ENCODE peak calls at places on chromosomes 1 and 21, in eight cellular contexts. P is hepatocyte, V is GM23338, A is PC-3, R is MM.1S, L is GM23248, G is HCT116, N is SK-N-SH. I is an unnamed sample.

GRCh38 chr1:153444078-153444477 is 16.4 kb downstream of the S100A7 start:
- DNase-seq in P (no peak), L (no peak), R (no peak), A (no peak), V (no peak), N (no peak), G (no peak), I (no peak)

GRCh38 chr1:152622803-152623202 is at the start of gene LCE3A:
- DNase-seq in L (peak), N (no peak), V (peak), P (no peak), R (peak), G (no peak), A (peak), I (no peak)

GRCh38 chr1:187383366-187383765 is 554.6 kb downstream of the PLA2G4A start:
- DNase-seq in A (no peak), N (no peak), G (no peak), R (no peak), L (no peak), V (peak), P (no peak), I (peak)

GRCh38 chr21:35258521-35258920 is 209.4 kb upstream of the RUNX1 start:
- DNase-seq in N (no peak), G (no peak), R (no peak), V (no peak), P (no peak), L (no peak), A (no peak), I (no peak)

GRCh38 chr1:243946946-243947345 is 96.9 kb upstream of the AKT3 start:
- DNase-seq in G (no peak), A (peak), N (peak), R (no peak), P (no peak), V (peak), L (peak), I (peak)

GRCh38 chr1:178529364-178530036 is 16.6 kb downstream of the TEX35 start:
- DNase-seq in A (no peak), G (no peak), N (no peak), L (no peak), P (peak), R (no peak), V (peak), I (no peak)

GRCh38 chr1:31931241-31932225 is 6.6 kb downstream of the PTP4A2 start:
- DNase-seq in L (peak), V (peak), P (peak), A (peak), R (no peak), G (no peak), N (no peak), I (no peak)

GRCh38 chr1:24903011-24903461 is 27.0 kb downstream of the RUNX3 start:
- DNase-seq in P (no peak), V (no peak), L (no peak), A (no peak), R (no peak), N (no peak), G (no peak), I (no peak)

GRCh38 chr1:31784356-31785019 is 20.3 kb upstream of the ADGRB2 start:
- DNase-seq in N (peak), R (no peak), V (no peak), G (no peak), A (no peak), L (no peak), P (no peak), I (no peak)

GRCh38 chr1:245604979-245605378 is 450.2 kb downstream of the KIF26B start:
- DNase-seq in R (no peak), V (no peak), P (no peak), N (no peak), L (peak), A (no peak), G (no peak), I (no peak)

GRCh38 chr1:22249928-22250680 is 107.2 kb upstream of the WNT4 start:
- DNase-seq in N (no peak), V (no peak), R (no peak), L (peak), P (no peak), A (no peak), G (no peak), I (no peak)

GRCh38 chr1:44608141-44608540 is 66.1 kb downstream of the TMEM53 start:
- DNase-seq in R (no peak), V (peak), P (no peak), A (peak), L (no peak), N (no peak), G (no peak), I (no peak)

GRCh38 chr1:50704126-50704525 is 255.9 kb downstream of the FAF1 start:
- DNase-seq in R (no peak), A (peak), N (peak), V (peak), L (peak), G (peak), P (peak), I (peak)

GRCh38 chr1:89608627-89609338 is 24.1 kb upstream of the LRRC8C start:
- DNase-seq in G (no peak), V (no peak), P (no peak), L (no peak), A (no peak), N (no peak), R (no peak), I (no peak)

GRCh38 chr1:182644863-182645262 is 39.5 kb downstream of the RGS8 start:
- DNase-seq in V (no peak), G (no peak), A (no peak), P (no peak), L (no peak), R (peak), N (no peak), I (no peak)

GRCh38 chr1:192766876-192767275 is 42.0 kb upstream of the RGS2 start:
- DNase-seq in L (no peak), V (peak), N (no peak), A (no peak), P (no peak), R (no peak), G (no peak), I (peak)

GRCh38 chr1:207502726-207503125 is 6.8 kb downstream of the CR1 start:
- DNase-seq in A (no peak), L (peak), R (no peak), V (no peak), P (no peak), G (no peak), N (no peak), I (no peak)

GRCh38 chr1:160768295-160768657 is 27.7 kb upstream of the LY9 start:
- DNase-seq in V (peak), A (peak), G (no peak), P (no peak), R (peak), N (no peak), L (peak), I (peak)

GRCh38 chr21:45383615-45384201 is 21.3 kb upstream of the COL18A1 start:
- DNase-seq in P (no peak), G (no peak), L (no peak), R (no peak), N (no peak), V (peak), A (no peak), I (no peak)

GRCh38 chr1:23528245-23528978 is 2.6 kb downstream of the E2F2 start:
- DNase-seq in L (peak), V (no peak), P (peak), N (peak), R (peak), G (peak), A (peak), I (no peak)

GRCh38 chr1:65658122-65658521 is 134.6 kb upstream of the PDE4B start:
- DNase-seq in G (no peak), L (peak), V (no peak), N (no peak), R (no peak), A (peak), P (no peak), I (no peak)

GRCh38 chr1:208465266-208465665 is 221.1 kb upstream of the PLXNA2 start:
- DNase-seq in P (no peak), N (no peak), V (no peak), A (no peak), R (no peak), L (no peak), G (no peak), I (no peak)

GRCh38 chr1:205440121-205440475 is 15.7 kb downstream of the BLACAT1 start:
- DNase-seq in P (no peak), R (no peak), G (no peak), V (no peak), A (no peak), L (no peak), N (no peak), I (no peak)

GRCh38 chr1:75600781-75601180 is 10.1 kb downstream of the SLC44A5 start:
- DNase-seq in G (no peak), L (no peak), R (no peak), V (no peak), P (no peak), N (no peak), A (peak), I (no peak)

GRCh38 chr21:45288441-45288841 is 746 bp upstream of the POFUT2 start:
- DNase-seq in A (no peak), G (no peak), V (peak), L (peak), P (peak), R (no peak), N (no peak), I (peak)

GRCh38 chr1:37315236-37315870 is 159.0 kb upstream of the ZC3H12A start:
- DNase-seq in N (no peak), V (peak), G (no peak), A (no peak), P (no peak), R (no peak), L (no peak), I (peak)

GRCh38 chr1:20601123-20601825 is 12.4 kb downstream of the CDA start:
- DNase-seq in P (no peak), G (no peak), A (peak), V (no peak), N (no peak), L (peak), R (no peak), I (no peak)
- TF ChIP-seq EZH2phosphoT487 in P (no peak), G (no peak), A (no peak), V (no peak), N (no peak), L (no peak), R (no peak), I (no peak)

DNA sequence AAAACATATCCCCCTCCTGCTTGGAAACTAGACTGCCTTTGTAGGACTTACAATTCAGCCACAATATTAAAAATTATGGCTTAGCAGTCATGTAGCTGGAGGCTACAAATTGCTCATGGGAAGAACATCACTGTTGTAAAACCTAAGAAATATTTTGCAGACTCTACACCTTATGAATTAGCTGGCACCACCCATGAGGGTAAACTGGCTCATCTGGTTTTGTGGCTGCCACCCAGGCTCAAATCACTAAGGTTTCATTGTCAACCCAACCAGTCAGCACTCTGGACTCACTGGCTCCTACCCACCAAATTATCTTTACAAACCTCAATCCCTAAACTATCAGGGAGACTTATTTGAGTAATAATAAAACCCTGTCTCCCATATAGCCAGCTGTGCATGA is 100.7 kb upstream of the OLFM3 start:
- DNase-seq in N (no peak), R (no peak), G (no peak), L (no peak), V (no peak), P (no peak), A (peak), I (no peak)
- TF ChIP-seq EZH2phosphoT487 in N (no peak), R (no peak), G (no peak), L (no peak), V (no peak), P (no peak), A (no peak), I (no peak)

GRCh38 chr1:221575605-221576004 is 166.3 kb downstream of the DUSP10 start:
- DNase-seq in P (peak), R (no peak), G (no peak), N (no peak), A (peak), L (no peak), V (no peak), I (no peak)
- TF ChIP-seq EZH2phosphoT487 in P (no peak), R (no peak), G (no peak), N (no peak), A (no peak), L (no peak), V (no peak), I (no peak)

GRCh38 chr1:231937013-231937754 is 310.6 kb downstream of the DISC1 start:
- DNase-seq in A (peak), V (no peak), L (no peak), G (no peak), P (peak), R (no peak), N (peak), I (no peak)
- TF ChIP-seq EZH2phosphoT487 in A (no peak), V (no peak), L (no peak), G (no peak), P (no peak), R (no peak), N (no peak), I (no peak)